ENCODE peak calls at places on chromosomes 1 and 21, in eight cellular contexts. One of them, this sample, is unnamed.

GRCh38 chr1:193537266-193538003 is 351.0 kb upstream of the B3GALT2 start:
- DNase-seq in PC-3: no peak
- DNase-seq in adipocyte: no peak
- DNase-seq in esophagus squamous epithelium: no peak
- DNase-seq in tibial artery: no peak
- DNase-seq in uterus: no peak
- DNase-seq in testis: no peak
- DNase-seq in hepatocyte: no peak
- DNase-seq in this sample: no peak

GRCh38 chr1:100774370-100774769 is 54.8 kb downstream of the VCAM1 start:
- DNase-seq in testis: no peak
- DNase-seq in hepatocyte: no peak
- DNase-seq in tibial artery: no peak
- DNase-seq in esophagus squamous epithelium: no peak
- DNase-seq in uterus: no peak
- DNase-seq in PC-3: no peak
- DNase-seq in adipocyte: no peak
- DNase-seq in this sample: no peak

GRCh38 chr1:202058001-202058908 is 47.9 kb downstream of the ELF3 start:
- DNase-seq in hepatocyte: no peak
- DNase-seq in adipocyte: no peak
- DNase-seq in testis: no peak
- DNase-seq in tibial artery: no peak
- DNase-seq in esophagus squamous epithelium: no peak
- DNase-seq in PC-3: peak
- DNase-seq in uterus: no peak
- DNase-seq in this sample: no peak

GRCh38 chr1:41436281-41437010 is 48.0 kb downstream of the EDN2 start:
- DNase-seq in testis: no peak
- DNase-seq in esophagus squamous epithelium: no peak
- DNase-seq in uterus: no peak
- DNase-seq in tibial artery: no peak
- DNase-seq in adipocyte: peak
- DNase-seq in PC-3: no peak
- DNase-seq in hepatocyte: no peak
- DNase-seq in this sample: no peak

GRCh38 chr1:67559222-67559700 is 125.7 kb upstream of the GADD45A start:
- DNase-seq in testis: peak
- DNase-seq in PC-3: no peak
- DNase-seq in uterus: peak
- DNase-seq in esophagus squamous epithelium: no peak
- DNase-seq in tibial artery: peak
- DNase-seq in hepatocyte: no peak
- DNase-seq in adipocyte: peak
- DNase-seq in this sample: no peak

GRCh38 chr21:16770279-16770678 is 742.6 kb upstream of the CXADR start:
- DNase-seq in testis: no peak
- DNase-seq in esophagus squamous epithelium: no peak
- DNase-seq in PC-3: no peak
- DNase-seq in adipocyte: peak
- DNase-seq in hepatocyte: no peak
- DNase-seq in tibial artery: no peak
- DNase-seq in uterus: no peak
- DNase-seq in this sample: no peak

GRCh38 chr1:101566883-101567538 is 330.2 kb downstream of the S1PR1 start:
- DNase-seq in hepatocyte: no peak
- DNase-seq in esophagus squamous epithelium: no peak
- DNase-seq in tibial artery: no peak
- DNase-seq in adipocyte: no peak
- DNase-seq in testis: no peak
- DNase-seq in PC-3: peak
- DNase-seq in uterus: no peak
- DNase-seq in this sample: no peak

GRCh38 chr1:232459087-232459486 is 170.8 kb downstream of the SIPA1L2 start:
- DNase-seq in testis: no peak
- DNase-seq in uterus: no peak
- DNase-seq in tibial artery: no peak
- DNase-seq in hepatocyte: no peak
- DNase-seq in PC-3: no peak
- DNase-seq in esophagus squamous epithelium: no peak
- DNase-seq in adipocyte: no peak
- DNase-seq in this sample: no peak

GRCh38 chr21:21851657-21852056 is 853.4 kb downstream of the NCAM2 start:
- DNase-seq in esophagus squamous epithelium: no peak
- DNase-seq in tibial artery: no peak
- DNase-seq in hepatocyte: no peak
- DNase-seq in adipocyte: peak
- DNase-seq in uterus: no peak
- DNase-seq in testis: no peak
- DNase-seq in PC-3: peak
- DNase-seq in this sample: no peak

GRCh38 chr1:163231385-163231784 is 28.7 kb upstream of the RGS5 start:
- DNase-seq in hepatocyte: no peak
- DNase-seq in esophagus squamous epithelium: no peak
- DNase-seq in tibial artery: no peak
- DNase-seq in testis: no peak
- DNase-seq in uterus: no peak
- DNase-seq in PC-3: no peak
- DNase-seq in adipocyte: peak
- DNase-seq in this sample: no peak

GRCh38 chr1:211715976-211716375 is 40.6 kb upstream of the NEK2 start:
- DNase-seq in testis: no peak
- DNase-seq in PC-3: no peak
- DNase-seq in tibial artery: no peak
- DNase-seq in uterus: no peak
- DNase-seq in esophagus squamous epithelium: no peak
- DNase-seq in hepatocyte: no peak
- DNase-seq in adipocyte: no peak
- DNase-seq in this sample: no peak

GRCh38 chr1:21672478-21673276 is 3.5 kb upstream of the RAP1GAP start:
- DNase-seq in tibial artery: peak
- DNase-seq in hepatocyte: no peak
- DNase-seq in adipocyte: no peak
- DNase-seq in esophagus squamous epithelium: no peak
- DNase-seq in testis: peak
- DNase-seq in PC-3: no peak
- DNase-seq in uterus: no peak
- DNase-seq in this sample: no peak

GRCh38 chr21:39685236-39685635 is 59.7 kb upstream of the IGSF5 start:
- DNase-seq in adipocyte: no peak
- DNase-seq in esophagus squamous epithelium: no peak
- DNase-seq in hepatocyte: no peak
- DNase-seq in testis: no peak
- DNase-seq in PC-3: no peak
- DNase-seq in uterus: no peak
- DNase-seq in tibial artery: no peak
- DNase-seq in this sample: no peak

GRCh38 chr1:47302472-47302871 is 11.5 kb downstream of the STIL start:
- DNase-seq in hepatocyte: no peak
- DNase-seq in PC-3: no peak
- DNase-seq in esophagus squamous epithelium: no peak
- DNase-seq in testis: no peak
- DNase-seq in tibial artery: no peak
- DNase-seq in uterus: no peak
- DNase-seq in adipocyte: no peak
- DNase-seq in this sample: no peak

GRCh38 chr1:221815660-221816059 is 73.8 kb upstream of the DUSP10 start:
- DNase-seq in esophagus squamous epithelium: no peak
- DNase-seq in testis: no peak
- DNase-seq in tibial artery: no peak
- DNase-seq in hepatocyte: no peak
- DNase-seq in PC-3: no peak
- DNase-seq in adipocyte: no peak
- DNase-seq in uterus: no peak
- DNase-seq in this sample: no peak

GRCh38 chr1:67599085-67599484 is 85.9 kb upstream of the GADD45A start:
- DNase-seq in testis: no peak
- DNase-seq in tibial artery: no peak
- DNase-seq in uterus: no peak
- DNase-seq in hepatocyte: no peak
- DNase-seq in adipocyte: peak
- DNase-seq in PC-3: no peak
- DNase-seq in esophagus squamous epithelium: no peak
- DNase-seq in this sample: no peak

GRCh38 chr1:90122679-90123340 is 127.9 kb downstream of the ZNF326 start:
- DNase-seq in tibial artery: no peak
- DNase-seq in testis: no peak
- DNase-seq in hepatocyte: no peak
- DNase-seq in PC-3: no peak
- DNase-seq in esophagus squamous epithelium: no peak
- DNase-seq in adipocyte: no peak
- DNase-seq in uterus: no peak
- DNase-seq in this sample: no peak

GRCh38 chr1:931380-932177 is 7.9 kb downstream of the SAMD11 start:
- DNase-seq in hepatocyte: no peak
- DNase-seq in adipocyte: no peak
- DNase-seq in tibial artery: no peak
- DNase-seq in testis: no peak
- DNase-seq in PC-3: no peak
- DNase-seq in esophagus squamous epithelium: no peak
- DNase-seq in uterus: no peak
- DNase-seq in this sample: no peak

GRCh38 chr21:16423921-16424320 is 694.1 kb downstream of the USP25 start:
- DNase-seq in adipocyte: no peak
- DNase-seq in esophagus squamous epithelium: no peak
- DNase-seq in hepatocyte: no peak
- DNase-seq in testis: no peak
- DNase-seq in tibial artery: no peak
- DNase-seq in PC-3: no peak
- DNase-seq in uterus: no peak
- DNase-seq in this sample: no peak

GRCh38 chr1:9059944-9060744 is 9.3 kb downstream of the SLC2A5 start:
- DNase-seq in uterus: no peak
- DNase-seq in testis: no peak
- DNase-seq in tibial artery: no peak
- DNase-seq in adipocyte: no peak
- DNase-seq in hepatocyte: no peak
- DNase-seq in PC-3: no peak
- DNase-seq in esophagus squamous epithelium: no peak
- DNase-seq in this sample: no peak
- H3K4me3 ChIP-seq in uterus: no peak
- H3K4me3 ChIP-seq in testis: no peak
- H3K4me3 ChIP-seq in tibial artery: no peak
- H3K4me3 ChIP-seq in adipocyte: no peak
- H3K4me3 ChIP-seq in hepatocyte: no peak
- H3K4me3 ChIP-seq in PC-3: no peak
- H3K4me3 ChIP-seq in esophagus squamous epithelium: no peak
- H3K4me3 ChIP-seq in this sample: no peak

GRCh38 chr21:28745131-28746055 is 247.3 kb downstream of the LTN1 start:
- DNase-seq in esophagus squamous epithelium: no peak
- DNase-seq in hepatocyte: peak
- DNase-seq in uterus: peak
- DNase-seq in adipocyte: peak
- DNase-seq in testis: peak
- DNase-seq in PC-3: peak
- DNase-seq in tibial artery: peak
- DNase-seq in this sample: peak
- H3K4me3 ChIP-seq in esophagus squamous epithelium: peak
- H3K4me3 ChIP-seq in hepatocyte: no peak
- H3K4me3 ChIP-seq in uterus: peak
- H3K4me3 ChIP-seq in adipocyte: peak
- H3K4me3 ChIP-seq in testis: peak
- H3K4me3 ChIP-seq in PC-3: peak
- H3K4me3 ChIP-seq in tibial artery: peak
- H3K4me3 ChIP-seq in this sample: peak

DNA sequence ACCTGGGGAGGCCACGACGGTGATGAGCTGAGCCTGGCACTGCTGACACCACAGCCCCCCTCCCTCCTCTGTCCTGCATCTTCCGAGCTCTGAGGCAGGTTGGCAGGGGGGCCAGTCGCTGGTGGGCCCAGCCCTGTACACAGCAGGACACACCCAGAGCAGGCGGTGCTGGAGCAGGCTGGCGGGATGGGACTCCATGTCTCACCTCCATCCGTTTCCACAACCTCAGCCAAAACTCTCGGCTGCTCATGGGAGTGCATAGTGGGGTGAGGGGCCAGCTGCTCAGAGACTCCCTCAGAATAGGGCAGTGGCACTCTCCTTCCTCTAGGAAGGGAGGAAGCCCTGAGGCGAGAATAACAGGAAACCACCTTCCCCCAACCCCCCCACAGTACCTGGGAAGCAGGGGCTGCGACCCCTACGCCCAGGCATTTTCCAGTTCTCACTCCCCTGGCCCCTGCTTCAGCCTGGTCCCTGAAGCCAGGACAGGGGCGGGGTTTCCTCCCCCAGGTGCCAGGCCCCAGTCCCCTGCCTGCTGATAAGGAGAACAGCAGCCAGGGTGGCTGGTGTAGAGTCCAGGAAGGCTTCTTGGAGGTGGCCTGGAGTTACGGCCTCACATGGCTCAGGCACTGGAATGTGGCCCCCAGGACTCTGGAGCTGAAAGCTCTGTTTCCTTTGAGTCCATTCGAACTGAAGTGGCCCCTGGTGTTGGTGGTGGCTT is 3.2 kb upstream of the IBA57 start:
- DNase-seq in tibial artery: no peak
- DNase-seq in adipocyte: no peak
- DNase-seq in testis: no peak
- DNase-seq in esophagus squamous epithelium: no peak
- DNase-seq in PC-3: peak
- DNase-seq in uterus: peak
- DNase-seq in hepatocyte: peak
- DNase-seq in this sample: no peak
- H3K4me3 ChIP-seq in tibial artery: no peak
- H3K4me3 ChIP-seq in adipocyte: no peak
- H3K4me3 ChIP-seq in testis: no peak
- H3K4me3 ChIP-seq in esophagus squamous epithelium: no peak
- H3K4me3 ChIP-seq in PC-3: no peak
- H3K4me3 ChIP-seq in uterus: peak
- H3K4me3 ChIP-seq in hepatocyte: no peak
- H3K4me3 ChIP-seq in this sample: no peak

DNA sequence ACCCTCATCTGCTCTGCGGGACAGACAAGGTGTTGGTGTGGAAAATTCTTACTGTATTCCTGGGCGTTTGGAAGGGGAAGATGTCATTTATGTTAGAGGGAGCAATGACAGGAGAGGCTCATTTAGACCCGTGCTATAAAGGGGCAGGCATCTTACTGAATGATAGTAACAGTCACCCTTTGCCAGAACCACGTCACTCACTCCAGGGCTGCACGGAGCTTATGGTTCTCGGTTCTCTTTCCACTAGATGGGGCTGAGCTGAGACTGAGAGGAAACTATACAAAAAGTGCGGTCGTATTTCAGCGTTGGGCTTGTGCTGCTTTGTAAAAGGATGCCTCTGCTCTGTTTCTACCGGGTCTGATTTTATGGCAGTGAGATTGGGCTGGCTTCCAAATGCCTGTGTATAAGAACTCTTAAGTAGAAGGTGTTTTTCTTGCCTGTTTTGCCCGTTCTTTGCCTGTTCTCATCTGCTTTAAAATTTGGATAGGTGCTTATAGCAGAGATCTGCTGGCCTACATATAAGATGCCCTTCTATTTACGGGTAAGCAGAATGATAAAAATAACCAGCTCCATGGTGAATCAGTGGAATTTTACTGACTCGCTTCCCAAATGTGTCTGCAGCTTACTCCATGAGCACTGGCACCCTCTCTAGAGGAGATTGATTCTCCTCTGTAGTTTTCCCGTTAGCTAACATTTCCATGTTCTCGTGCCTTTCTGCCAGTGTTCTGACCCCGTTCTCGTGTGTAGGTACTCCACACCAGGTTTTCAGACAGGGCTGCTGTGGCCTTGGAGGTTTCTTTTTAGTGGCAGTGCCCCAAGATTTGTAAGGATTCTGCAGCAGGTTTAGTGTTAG is 55.9 kb downstream of the MRPS6 start:
- DNase-seq in adipocyte: peak
- DNase-seq in hepatocyte: peak
- DNase-seq in esophagus squamous epithelium: no peak
- DNase-seq in tibial artery: peak
- DNase-seq in testis: peak
- DNase-seq in uterus: peak
- DNase-seq in PC-3: peak
- DNase-seq in this sample: peak
- H3K4me3 ChIP-seq in adipocyte: peak
- H3K4me3 ChIP-seq in hepatocyte: no peak
- H3K4me3 ChIP-seq in esophagus squamous epithelium: no peak
- H3K4me3 ChIP-seq in tibial artery: peak
- H3K4me3 ChIP-seq in testis: no peak
- H3K4me3 ChIP-seq in uterus: peak
- H3K4me3 ChIP-seq in PC-3: no peak
- H3K4me3 ChIP-seq in this sample: peak

This sample was measured in Jurkat, Clone E6-1.